ENCODE peak calls at places on chromosomes 16 and 17, in six cellular contexts. One of them, this sample, is unnamed.

GRCh38 chr16:56032072-56032471 is 156.9 kb upstream of the CES5A start:
- DNase-seq in transverse colon: no peak
- DNase-seq in uterus: no peak
- DNase-seq in heart left ventricle: no peak
- DNase-seq in tibial nerve: no peak
- DNase-seq in ovary: no peak
- DNase-seq in this sample: no peak

GRCh38 chr16:46830417-46830901 is 521 bp downstream of the C16orf87 start:
- DNase-seq in transverse colon: peak; percentile 48
- DNase-seq in ovary: peak; percentile 40
- DNase-seq in uterus: no peak
- DNase-seq in heart left ventricle: peak; percentile 71
- DNase-seq in tibial nerve: no peak
- DNase-seq in this sample: peak; percentile 28

GRCh38 chr17:76987486-76987885 is 119.3 kb downstream of the MGAT5B start:
- DNase-seq in tibial nerve: no peak
- DNase-seq in uterus: no peak
- DNase-seq in transverse colon: no peak
- DNase-seq in heart left ventricle: no peak
- DNase-seq in ovary: no peak
- DNase-seq in this sample: no peak

GRCh38 chr16:57260294-57260929 is 15.4 kb downstream of the ARL2BP start:
- DNase-seq in ovary: no peak
- DNase-seq in heart left ventricle: peak; percentile 58
- DNase-seq in transverse colon: peak; percentile 7
- DNase-seq in uterus: no peak
- DNase-seq in tibial nerve: no peak
- DNase-seq in this sample: peak; percentile 8

GRCh38 chr17:79189264-79189663 is 114.6 kb downstream of the ENGASE start:
- DNase-seq in heart left ventricle: no peak
- DNase-seq in ovary: no peak
- DNase-seq in transverse colon: no peak
- DNase-seq in tibial nerve: no peak
- DNase-seq in uterus: no peak
- DNase-seq in this sample: no peak

GRCh38 chr17:74244128-74244527 is 29.9 kb upstream of the DNAI2 start:
- DNase-seq in transverse colon: no peak
- DNase-seq in ovary: no peak
- DNase-seq in heart left ventricle: no peak
- DNase-seq in uterus: no peak
- DNase-seq in tibial nerve: no peak
- DNase-seq in this sample: no peak

GRCh38 chr16:69171325-69172095 is 15.5 kb upstream of the SNTB2 start:
- DNase-seq in ovary: no peak
- DNase-seq in uterus: no peak
- DNase-seq in transverse colon: no peak
- DNase-seq in tibial nerve: no peak
- DNase-seq in heart left ventricle: no peak
- DNase-seq in this sample: no peak

GRCh38 chr16:57109500-57110105 is 17.2 kb downstream of the CPNE2 start:
- DNase-seq in heart left ventricle: no peak
- DNase-seq in tibial nerve: no peak
- DNase-seq in uterus: no peak
- DNase-seq in transverse colon: no peak
- DNase-seq in ovary: no peak
- DNase-seq in this sample: no peak

GRCh38 chr16:82175627-82176026 is 5.6 kb upstream of the MPHOSPH6 start:
- DNase-seq in heart left ventricle: no peak
- DNase-seq in ovary: no peak
- DNase-seq in tibial nerve: no peak
- DNase-seq in uterus: no peak
- DNase-seq in transverse colon: no peak
- DNase-seq in this sample: no peak

GRCh38 chr16:50244140-50244503 is 22.2 kb upstream of the ADCY7 start:
- DNase-seq in transverse colon: no peak
- DNase-seq in uterus: no peak
- DNase-seq in tibial nerve: no peak
- DNase-seq in ovary: no peak
- DNase-seq in heart left ventricle: no peak
- DNase-seq in this sample: no peak

GRCh38 chr17:34499576-34499975 is 79.8 kb upstream of the TMEM132E start:
- DNase-seq in heart left ventricle: no peak
- DNase-seq in tibial nerve: no peak
- DNase-seq in ovary: no peak
- DNase-seq in uterus: no peak
- DNase-seq in transverse colon: no peak
- DNase-seq in this sample: no peak

GRCh38 chr16:69111831-69112230 is 6.4 kb downstream of the HAS3 start:
- DNase-seq in ovary: no peak
- DNase-seq in transverse colon: no peak
- DNase-seq in tibial nerve: no peak
- DNase-seq in uterus: no peak
- DNase-seq in heart left ventricle: no peak
- DNase-seq in this sample: no peak

GRCh38 chr16:4184038-4184702 is 57.7 kb downstream of the SRL start:
- DNase-seq in transverse colon: no peak
- DNase-seq in uterus: no peak
- DNase-seq in ovary: peak; percentile 49
- DNase-seq in heart left ventricle: peak; percentile 68
- DNase-seq in tibial nerve: no peak
- DNase-seq in this sample: no peak

GRCh38 chr17:70320642-70321345 is 151.5 kb downstream of the KCNJ2 start:
- DNase-seq in transverse colon: peak; percentile 10
- DNase-seq in tibial nerve: no peak
- DNase-seq in ovary: no peak
- DNase-seq in heart left ventricle: no peak
- DNase-seq in uterus: no peak
- DNase-seq in this sample: peak; percentile 32

GRCh38 chr16:48507886-48508285 is 102.1 kb downstream of the N4BP1 start:
- DNase-seq in ovary: no peak
- DNase-seq in tibial nerve: no peak
- DNase-seq in heart left ventricle: no peak
- DNase-seq in transverse colon: no peak
- DNase-seq in uterus: no peak
- DNase-seq in this sample: no peak

GRCh38 chr17:7329360-7330098 is 394 bp upstream of the NEURL4 start:
- DNase-seq in tibial nerve: peak; percentile 97
- DNase-seq in uterus: peak; percentile 99
- DNase-seq in ovary: peak; percentile 99
- DNase-seq in heart left ventricle: peak; percentile 99
- DNase-seq in transverse colon: peak; percentile 99
- DNase-seq in this sample: peak; percentile 99
- TF ChIP-seq POLR2A in tibial nerve: peak; percentile 77
- TF ChIP-seq POLR2A in uterus: peak; percentile 91
- TF ChIP-seq POLR2A in ovary: peak; percentile 84
- TF ChIP-seq POLR2A in heart left ventricle: peak; percentile 62
- TF ChIP-seq POLR2A in transverse colon: peak; percentile 79
- TF ChIP-seq POLR2A in this sample: peak; percentile 29

DNA sequence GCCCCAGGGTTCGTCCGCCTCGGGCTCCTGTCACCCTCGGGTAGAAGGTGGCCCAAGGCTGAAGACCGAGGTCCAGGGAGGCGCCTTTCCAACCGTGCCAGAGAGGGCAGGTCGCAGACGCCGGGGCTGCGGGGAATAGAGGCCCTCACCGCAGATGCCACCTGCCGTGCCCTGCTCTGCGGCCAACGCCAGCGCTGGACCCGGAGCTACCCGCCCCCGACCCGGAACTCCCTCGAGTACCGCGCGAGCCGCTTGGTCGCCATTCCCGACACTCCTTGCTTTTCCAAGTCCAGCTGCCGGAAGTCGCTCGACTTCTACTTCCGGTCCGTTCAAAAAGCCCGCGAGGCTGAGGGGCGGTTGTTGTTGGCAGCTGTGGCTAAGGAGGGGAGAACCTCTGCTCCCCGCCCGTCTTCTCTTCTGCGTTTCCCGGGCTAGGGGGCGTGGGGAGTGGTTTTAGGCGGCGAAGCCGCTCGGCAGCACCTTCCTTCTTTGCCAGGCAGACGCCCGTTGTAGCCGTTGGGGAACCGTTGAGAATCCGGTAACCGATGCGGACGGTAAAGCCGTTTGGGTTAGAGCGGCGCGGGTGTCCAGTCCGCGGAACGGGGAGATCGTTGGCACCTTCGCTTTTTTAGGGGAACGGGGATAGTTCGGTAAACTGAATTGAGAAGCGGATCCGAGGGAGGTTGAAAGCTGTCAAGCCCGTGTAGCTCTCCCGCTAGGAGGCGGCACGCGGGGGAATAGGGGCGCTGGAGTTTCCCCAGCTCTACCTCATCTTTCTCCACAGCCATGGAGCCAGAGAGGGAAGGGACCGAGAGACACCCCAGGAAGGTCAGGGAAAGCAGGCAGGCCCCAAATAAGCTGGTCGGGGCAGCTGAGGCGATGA is at the start of the genes ERI2 and REXO5:
- DNase-seq in heart left ventricle: peak; percentile 95
- DNase-seq in ovary: peak; percentile 85
- DNase-seq in uterus: peak; percentile 87
- DNase-seq in tibial nerve: peak; percentile 86
- DNase-seq in transverse colon: peak; percentile 94
- DNase-seq in this sample: peak; percentile 92
- TF ChIP-seq CTCF in heart left ventricle: no peak
- TF ChIP-seq CTCF in ovary: peak; percentile 20
- TF ChIP-seq CTCF in uterus: peak; percentile 39
- TF ChIP-seq CTCF in tibial nerve: peak; percentile 37
- TF ChIP-seq CTCF in transverse colon: peak; percentile 39
- TF ChIP-seq CTCF in this sample: peak; percentile 11

DNA sequence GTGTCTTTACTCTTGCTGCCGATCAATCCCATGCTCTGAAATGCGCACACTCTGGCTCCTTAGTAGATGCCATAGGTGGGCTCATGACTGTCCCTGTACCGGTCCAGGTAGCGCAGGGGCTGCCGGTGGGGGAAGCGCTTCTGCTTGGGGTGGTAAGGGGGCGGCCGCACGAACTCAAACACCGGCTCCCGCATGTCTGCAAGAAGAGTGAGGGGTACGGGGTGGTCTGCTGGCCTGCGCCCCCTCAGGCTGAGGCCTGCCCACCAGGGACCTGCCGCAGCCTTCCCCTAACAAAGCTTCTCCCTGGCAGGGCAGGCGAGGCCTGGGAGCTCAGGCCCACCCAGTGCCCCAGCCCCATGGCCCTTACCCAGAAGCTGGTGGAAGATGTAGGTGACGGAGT is 2.0 kb upstream of the TRIM65 start:
- DNase-seq in uterus: no peak
- DNase-seq in ovary: no peak
- DNase-seq in heart left ventricle: no peak
- DNase-seq in tibial nerve: no peak
- DNase-seq in transverse colon: no peak
- DNase-seq in this sample: no peak
- TF ChIP-seq POLR2A in uterus: no peak
- TF ChIP-seq POLR2A in ovary: no peak
- TF ChIP-seq POLR2A in heart left ventricle: no peak
- TF ChIP-seq POLR2A in tibial nerve: no peak
- TF ChIP-seq POLR2A in transverse colon: no peak
- TF ChIP-seq POLR2A in this sample: no peak

GRCh38 chr17:28381141-28381825 is 9.8 kb downstream of the SARM1 start:
- DNase-seq in transverse colon: peak; percentile 47
- DNase-seq in ovary: no peak
- DNase-seq in uterus: no peak
- DNase-seq in tibial nerve: no peak
- DNase-seq in heart left ventricle: no peak
- DNase-seq in this sample: no peak
- TF ChIP-seq CTCF in transverse colon: peak; percentile 25
- TF ChIP-seq CTCF in ovary: no peak
- TF ChIP-seq CTCF in uterus: no peak
- TF ChIP-seq CTCF in tibial nerve: no peak
- TF ChIP-seq CTCF in heart left ventricle: no peak
- TF ChIP-seq CTCF in this sample: no peak

GRCh38 chr17:64037180-64037579 is 16.7 kb upstream of the ICAM2 start:
- DNase-seq in transverse colon: no peak
- DNase-seq in uterus: no peak
- DNase-seq in ovary: no peak
- DNase-seq in heart left ventricle: no peak
- DNase-seq in tibial nerve: no peak
- DNase-seq in this sample: no peak

GRCh38 chr17:64039106-64039400 is 18.6 kb upstream of the ICAM2 start:
- DNase-seq in heart left ventricle: no peak
- DNase-seq in transverse colon: no peak
- DNase-seq in ovary: no peak
- DNase-seq in uterus: no peak
- DNase-seq in tibial nerve: no peak
- DNase-seq in this sample: no peak

GRCh38 chr17:64037802-64038201 is 17.4 kb upstream of the ICAM2 start:
- DNase-seq in tibial nerve: no peak
- DNase-seq in ovary: no peak
- DNase-seq in uterus: no peak
- DNase-seq in transverse colon: no peak
- DNase-seq in heart left ventricle: no peak
- DNase-seq in this sample: no peak

GRCh38 chr17:64040201-64040600 is 19.8 kb upstream of the ICAM2 start:
- DNase-seq in tibial nerve: no peak
- DNase-seq in transverse colon: peak; percentile 27
- DNase-seq in uterus: no peak
- DNase-seq in ovary: no peak
- DNase-seq in heart left ventricle: no peak
- DNase-seq in this sample: no peak

DNA sequence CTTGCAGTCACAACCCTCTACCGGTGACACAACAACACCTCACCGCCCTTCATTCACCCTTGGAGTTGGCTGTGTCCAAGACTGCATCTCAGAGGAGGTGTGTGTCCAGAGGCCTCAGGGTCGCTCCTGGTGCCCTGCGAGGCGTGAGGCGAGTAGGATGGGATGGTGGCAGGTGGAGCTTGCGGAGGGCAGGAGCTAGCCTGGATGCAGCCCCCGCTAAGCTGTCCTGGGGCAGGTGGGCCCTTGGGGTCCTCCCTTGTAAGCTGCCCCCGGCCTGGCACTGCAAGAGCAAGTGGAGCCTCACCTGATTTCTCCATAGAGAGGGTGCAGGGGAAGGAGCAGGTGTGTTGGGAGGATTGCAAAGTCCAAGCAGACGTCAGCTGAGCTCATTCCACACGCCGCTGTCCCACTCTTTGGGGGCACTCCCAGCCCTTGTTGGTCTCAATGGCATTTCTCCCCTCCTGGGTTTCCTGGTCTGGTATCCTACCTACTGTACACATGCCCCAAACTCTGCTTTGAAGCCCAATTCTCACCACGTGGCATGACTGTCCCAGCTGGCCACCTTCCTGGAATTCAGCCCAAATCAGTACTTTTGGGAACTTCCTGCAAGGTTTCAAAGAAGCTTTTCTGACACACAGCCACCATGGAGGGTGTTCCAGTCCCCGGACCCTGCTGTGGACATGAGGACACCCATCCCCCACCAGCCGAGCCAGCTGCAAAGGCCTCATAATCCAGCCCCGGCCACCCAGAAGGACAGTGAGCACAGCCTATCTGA is 18.1 kb upstream of the ICAM2 start:
- DNase-seq in tibial nerve: no peak
- DNase-seq in heart left ventricle: no peak
- DNase-seq in uterus: no peak
- DNase-seq in ovary: no peak
- DNase-seq in transverse colon: no peak
- DNase-seq in this sample: no peak
- TF ChIP-seq POLR2A in tibial nerve: no peak
- TF ChIP-seq POLR2A in heart left ventricle: no peak
- TF ChIP-seq POLR2A in uterus: no peak
- TF ChIP-seq POLR2A in ovary: no peak
- TF ChIP-seq POLR2A in transverse colon: no peak
- TF ChIP-seq POLR2A in this sample: no peak

GRCh38 chr16:1501630-1502029 is 8.5 kb downstream of the TELO2 start:
- DNase-seq in tibial nerve: no peak
- DNase-seq in heart left ventricle: no peak
- DNase-seq in uterus: no peak
- DNase-seq in ovary: no peak
- DNase-seq in transverse colon: no peak
- DNase-seq in this sample: no peak
- TF ChIP-seq CTCF in tibial nerve: no peak
- TF ChIP-seq CTCF in heart left ventricle: no peak
- TF ChIP-seq CTCF in uterus: no peak
- TF ChIP-seq CTCF in ovary: no peak
- TF ChIP-seq CTCF in transverse colon: no peak
- TF ChIP-seq CTCF in this sample: no peak